ENCODE peak calls at places on chromosomes 16 and 17, in five cellular contexts. Y is SK-N-SH, K is cardiac muscle cell, T is spleen, C is left ventricle myocardium inferior. E is an unnamed sample.

GRCh38 chr16:89141884-89142267 is 29.7 kb upstream of the CDH15 start:
- DNase-seq in T (no peak), Y (no peak), K (no peak), C (no peak), E (no peak)

GRCh38 chr16:6286176-6286575 is 1046.5 kb upstream of the RBFOX1 start:
- DNase-seq in K (no peak), T (no peak), C (no peak), Y (no peak), E (no peak)

GRCh38 chr16:70809392-70810060 is 8.6 kb upstream of the VAC14 start:
- DNase-seq in C (no peak), Y (no peak), K (no peak), T (no peak), E (peak; percentile 28)

GRCh38 chr16:14193316-14193871 is 122.3 kb downstream of the MRTFB start:
- DNase-seq in C (no peak), K (no peak), Y (no peak), T (no peak), E (no peak)

GRCh38 chr17:63694229-63694973 is 5.5 kb downstream of the LIMD2 start:
- DNase-seq in T (no peak), K (peak; percentile 6), Y (peak; percentile 84), C (no peak), E (peak; percentile 80)

GRCh38 chr16:81261049-81261648 is 22.7 kb downstream of the BCO1 start:
- DNase-seq in K (peak; percentile 25), C (no peak), Y (peak; percentile 36), T (no peak), E (peak; percentile 74)

GRCh38 chr17:27608330-27609230 is 22.4 kb upstream of the LGALS9 start:
- DNase-seq in Y (no peak), C (no peak), T (peak; percentile 6), K (no peak), E (no peak)

GRCh38 chr16:66578596-66579531 is at the start of gene CMTM2:
- DNase-seq in K (peak; percentile 12), C (no peak), T (no peak), Y (no peak), E (peak; percentile 61)

GRCh38 chr16:57192720-57193486 is 6.8 kb downstream of the RSPRY1 start:
- DNase-seq in C (no peak), T (no peak), K (peak; percentile 52), Y (no peak), E (no peak)

GRCh38 chr16:84048871-84049270 is 6.3 kb upstream of the SLC38A8 start:
- DNase-seq in Y (no peak), K (no peak), C (no peak), T (peak; percentile 43), E (peak; percentile 43)

GRCh38 chr16:84047206-84047605 is 4.6 kb upstream of the SLC38A8 start:
- DNase-seq in T (peak; percentile 34), C (no peak), Y (no peak), K (no peak), E (no peak)

GRCh38 chr16:84047626-84048025 is 5.0 kb upstream of the SLC38A8 start:
- DNase-seq in T (peak; percentile 64), Y (no peak), C (no peak), K (no peak), E (no peak)

GRCh38 chr16:84049403-84050060 is 6.9 kb upstream of the SLC38A8 start:
- DNase-seq in T (peak; percentile 59), Y (no peak), K (no peak), C (no peak), E (peak; percentile 32)

GRCh38 chr16:84048306-84048705 is 5.7 kb upstream of the SLC38A8 start:
- DNase-seq in T (peak; percentile 66), Y (no peak), C (no peak), K (no peak), E (peak; percentile 90)
- TF ChIP-seq CTCF in T (no peak), Y (peak; percentile 18), C (no peak), K (no peak), E (peak; percentile 75)

GRCh38 chr17:76527430-76528111 is 9.9 kb downstream of the CYGB start:
- DNase-seq in T (peak; percentile 95), Y (peak; percentile 71), K (peak; percentile 95), C (peak; percentile 73), E (peak; percentile 94)

GRCh38 chr17:76529643-76530488 is 7.6 kb downstream of the CYGB start:
- DNase-seq in T (peak; percentile 84), Y (peak; percentile 92), C (peak; percentile 95), K (peak; percentile 96), E (peak; percentile 79)

GRCh38 chr17:76528156-76528527 is 9.4 kb downstream of the CYGB start:
- DNase-seq in T (peak; percentile 88), C (peak; percentile 35), Y (peak; percentile 27), K (no peak), E (no peak)

GRCh38 chr17:76529224-76529642 is 8.3 kb downstream of the CYGB start:
- DNase-seq in Y (peak; percentile 83), C (peak; percentile 87), T (no peak), K (peak; percentile 95), E (no peak)

GRCh38 chr17:76528528-76529223 is 8.8 kb downstream of the CYGB start:
- DNase-seq in Y (peak; percentile 80), C (peak; percentile 78), T (peak; percentile 84), K (peak; percentile 71), E (no peak)
- H3K4me3 ChIP-seq in Y (no peak overlapping the region), C (peak overlapping the region; percentile 54), T (peak overlapping the region; percentile 22), K (no peak overlapping the region), E (no peak overlapping the region)

GRCh38 chr17:82627827-82628226 is 20.4 kb downstream of the WDR45B start:
- DNase-seq in Y (no peak), C (no peak), T (peak; percentile 34), K (no peak), E (no peak)
- H3K36me3 ChIP-seq in Y (peaks cover 42% of the 10 kb centered on the region), C (peaks cover 73% of the 10 kb centered on the region), T (peaks cover 76% of the 10 kb centered on the region), K (peaks cover 36% of the 10 kb centered on the region), E (peaks cover 72% of the 10 kb centered on the region)

GRCh38 chr16:73217654-73218053 is 169.7 kb upstream of the ZFHX3 start:
- DNase-seq in T (no peak), K (no peak), Y (no peak), C (no peak), E (no peak)
- TF ChIP-seq CTCF in T (no peak), K (peak; percentile 23), Y (peak; percentile 35), C (no peak), E (peak; percentile 76)

GRCh38 chr17:1259910-1260389 is 10.3 kb upstream of the BHLHA9 start:
- DNase-seq in T (no peak), C (no peak), K (peak; percentile 44), Y (peak; percentile 51), E (no peak)
- H3K4me3 ChIP-seq in T (peak overlapping the region; percentile 39), C (peak overlapping the region; percentile 69), K (peak overlapping the region; percentile 32), Y (peak overlapping the region; percentile 44), E (peak overlapping the region; percentile 77)

GRCh38 chr16:24970708-24971107 is 44.5 kb downstream of the ARHGAP17 start:
- DNase-seq in Y (no peak), K (no peak), C (no peak), T (no peak), E (no peak)
- H3K36me3 ChIP-seq in Y (peaks cover 36% of the 10 kb centered on the region), K (peaks cover 13% of the 10 kb centered on the region), C (peaks cover 80% of the 10 kb centered on the region), T (peaks cover 63% of the 10 kb centered on the region), E (peaks cover 76% of the 10 kb centered on the region)

DNA sequence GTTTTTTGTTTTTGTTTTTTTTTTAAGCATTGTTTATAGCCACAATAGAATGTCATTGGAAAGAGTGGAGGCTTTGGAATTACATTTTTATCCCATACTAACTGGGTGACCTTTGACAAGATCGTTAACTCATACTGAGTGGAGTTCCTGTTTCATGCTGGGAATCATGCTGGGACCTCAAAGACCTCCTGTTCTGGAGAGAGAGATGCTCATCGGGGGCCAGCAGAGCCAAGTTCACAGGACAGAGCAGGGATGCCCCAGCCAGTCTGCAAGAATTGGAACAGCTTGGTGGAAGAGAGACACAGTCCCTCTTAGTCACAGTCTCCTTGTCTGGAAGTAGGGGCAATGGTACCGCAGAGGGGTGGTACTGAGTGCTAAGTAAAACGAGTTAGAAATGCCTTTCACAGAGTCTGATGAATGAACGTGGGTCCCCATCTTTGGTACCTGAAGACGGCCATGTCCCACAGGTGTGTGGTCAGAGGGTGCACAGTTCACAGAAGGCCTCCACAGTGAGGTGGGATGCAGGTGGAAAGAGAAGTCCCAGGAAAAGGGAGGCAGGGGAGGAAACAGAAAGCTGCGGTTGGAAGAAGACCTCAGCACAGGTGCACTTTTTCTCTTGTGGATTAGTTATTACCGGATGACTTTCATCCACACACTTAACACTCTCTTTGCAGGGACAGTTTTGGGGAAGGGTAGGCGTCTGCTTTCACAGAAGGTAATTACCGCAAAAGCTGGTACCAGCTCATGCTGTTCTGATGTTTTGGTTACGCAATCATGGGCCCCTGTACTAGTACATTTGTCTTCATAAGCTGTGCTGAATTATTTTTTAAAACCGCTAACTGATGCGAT is 147.8 kb downstream of the PRKCA start:
- DNase-seq in T (no peak), C (no peak), Y (no peak), K (no peak), E (peak; percentile 76)
- TF ChIP-seq CTCF in T (no peak), C (no peak), Y (no peak), K (no peak), E (no peak)

E was measured in endodermal cell.